ENCODE peak calls at places on chromosomes 3 and 15, in nine cellular contexts. T is stomach, A is HAP-1, O is left ventricle myocardium inferior, I is DND-41, E is body of pancreas, J is testis, S is fibroblast of lung, V is tibial artery. H is an unnamed sample. For H3K36me3 and H3K9me3, the result is how much of the 10 kb centered on the place peaks cover.

GRCh38 chr3:134956395-134956794 is 161.3 kb downstream of the EPHB1 start:
- DNase-seq in T (no peak), A (no peak), O (no peak), I (no peak), E (no peak), J (no peak), S (no peak), V (no peak), H (no peak)

GRCh38 chr15:41585140-41586047 is 26.4 kb downstream of the TYRO3 start:
- DNase-seq in T (peak), A (no peak), O (peak), I (no peak), E (peak), J (peak), S (peak), V (no peak), H (no peak)

GRCh38 chr15:70582143-70582945 is 181.0 kb downstream of the UACA start:
- DNase-seq in T (no peak), A (peak), O (no peak), I (no peak), E (no peak), J (no peak), S (peak), V (no peak), H (no peak)

GRCh38 chr3:39251576-39251975 is 28.3 kb downstream of the CX3CR1 start:
- DNase-seq in T (no peak), A (no peak), O (no peak), I (no peak), E (no peak), J (no peak), S (no peak), V (no peak), H (no peak)

GRCh38 chr15:89378699-89379422 is 44.2 kb upstream of the POLG start:
- DNase-seq in T (no peak), A (no peak), O (no peak), I (no peak), E (no peak), J (peak), S (no peak), V (no peak), H (peak)

GRCh38 chr3:132486086-132486485 is 68.8 kb downstream of the DNAJC13 start:
- DNase-seq in T (no peak), A (no peak), O (no peak), I (no peak), E (no peak), J (no peak), S (no peak), V (no peak), H (no peak)

GRCh38 chr15:64681424-64682024 is 93.9 kb downstream of the RBPMS2 start:
- DNase-seq in T (peak), A (peak), O (no peak), I (peak), E (peak), J (peak), S (peak), V (no peak), H (peak)

GRCh38 chr15:60972301-60972700 is 256.8 kb downstream of the RORA start:
- DNase-seq in T (no peak), A (no peak), O (no peak), I (no peak), E (no peak), J (no peak), S (peak), V (no peak), H (no peak)

GRCh38 chr3:188092648-188093047 is 61.3 kb upstream of the LPP start:
- DNase-seq in T (no peak), A (no peak), O (no peak), I (no peak), E (peak), J (no peak), S (no peak), V (no peak), H (no peak)

GRCh38 chr15:38049876-38050275 is 115.4 kb downstream of the TMCO5A start:
- DNase-seq in T (no peak), A (no peak), O (no peak), I (no peak), E (no peak), J (no peak), S (no peak), V (no peak), H (no peak)

GRCh38 chr3:40842714-40843113 is 318.0 kb downstream of the ZNF621 start:
- DNase-seq in T (no peak), A (no peak), O (no peak), I (no peak), E (no peak), J (no peak), S (no peak), V (no peak), H (no peak)

GRCh38 chr3:136120373-136121348 is 75.5 kb downstream of the MSL2 start:
- DNase-seq in T (no peak), A (no peak), O (no peak), I (no peak), E (no peak), J (no peak), S (peak), V (no peak), H (no peak)

GRCh38 chr15:49331951-49332350 is 91.1 kb upstream of the FGF7 start:
- DNase-seq in T (no peak), A (no peak), O (no peak), I (no peak), E (no peak), J (no peak), S (peak), V (no peak), H (no peak)

GRCh38 chr3:135887220-135887619 is 78.3 kb upstream of the PPP2R3A start:
- DNase-seq in T (no peak), A (no peak), O (no peak), I (no peak), E (no peak), J (no peak), S (peak), V (no peak), H (no peak)

GRCh38 chr15:57320543-57321220 is 55.6 kb upstream of the CGNL1 start:
- DNase-seq in T (no peak), A (no peak), O (no peak), I (no peak), E (peak), J (peak), S (peak), V (peak), H (no peak)

GRCh38 chr15:62241135-62241770 is 76.2 kb upstream of the C2CD4B start:
- DNase-seq in T (peak), A (peak), O (no peak), I (no peak), E (peak), J (peak), S (no peak), V (no peak), H (peak)

GRCh38 chr3:128196645-128197044 is 43.4 kb downstream of the EEFSEC start:
- DNase-seq in T (no peak), A (no peak), O (no peak), I (no peak), E (no peak), J (no peak), S (no peak), V (no peak), H (no peak)

GRCh38 chr3:29346828-29347227 is 66.0 kb downstream of the RBMS3 start:
- DNase-seq in T (no peak), A (no peak), O (no peak), I (no peak), E (no peak), J (no peak), S (peak), V (no peak), H (no peak)

GRCh38 chr3:69410301-69410700 is 24.4 kb upstream of the FRMD4B start:
- DNase-seq in T (peak), A (peak), O (peak), I (peak), E (peak), J (peak), S (peak), V (peak), H (peak)

GRCh38 chr15:96359371-96359771 is 28.9 kb downstream of the NR2F2 start:
- DNase-seq in T (no peak), A (no peak), O (no peak), I (no peak), E (no peak), J (no peak), S (no peak), V (no peak), H (no peak)

GRCh38 chr3:40790741-40791140 is 266.0 kb downstream of the ZNF621 start:
- DNase-seq in T (no peak), A (no peak), O (no peak), I (no peak), E (no peak), J (no peak), S (no peak), V (no peak), H (no peak)

GRCh38 chr15:74175271-74176191 is 2.0 kb downstream of the ISLR start:
- DNase-seq in T (no peak), A (no peak), O (no peak), I (no peak), E (no peak), J (no peak), S (no peak), V (peak), H (no peak)

GRCh38 chr3:169769287-169770181 is at the start of gene ACTRT3:
- DNase-seq in T (peak), A (peak), O (peak), I (peak), E (peak), J (peak), S (peak), V (peak), H (no peak)

GRCh38 chr3:141345951-141346817 is 22.1 kb upstream of the ZBTB38 start:
- DNase-seq in T (no peak), A (no peak), O (no peak), I (no peak), E (no peak), J (no peak), S (no peak), V (no peak), H (peak)

GRCh38 chr3:122558605-122559004 is 5.5 kb downstream of the PARP9 start:
- DNase-seq in T (no peak), A (no peak), O (no peak), I (no peak), E (no peak), J (no peak), S (no peak), V (no peak), H (no peak)

GRCh38 chr3:142029052-142029642 is 120.2 kb downstream of the TFDP2 start:
- DNase-seq in T (no peak), A (no peak), O (no peak), I (no peak), E (no peak), J (no peak), S (no peak), V (no peak), H (no peak)

GRCh38 chr15:89457086-89457485 is 39.3 kb downstream of the RHCG start:
- DNase-seq in T (no peak), A (no peak), O (no peak), I (peak), E (peak), J (peak), S (peak), V (no peak), H (no peak)

GRCh38 chr15:89034305-89034704 is 54.0 kb upstream of the ABHD2 start:
- DNase-seq in T (no peak), A (peak), O (no peak), I (no peak), E (no peak), J (no peak), S (peak), V (no peak), H (no peak)

GRCh38 chr3:11624161-11624560 is 19.6 kb downstream of the VGLL4 start:
- DNase-seq in T (no peak), A (no peak), O (no peak), I (no peak), E (no peak), J (no peak), S (no peak), V (no peak), H (no peak)

GRCh38 chr3:195914648-195915473 is 6.5 kb upstream of the TNK2 start:
- DNase-seq in T (peak), A (peak), O (peak), I (peak), E (peak), J (peak), S (peak), V (peak), H (peak)

GRCh38 chr15:31091531-31091930 is 10.0 kb downstream of the TRPM1 start:
- DNase-seq in T (no peak), A (no peak), O (no peak), I (no peak), E (no peak), J (no peak), S (peak), V (no peak), H (no peak)

GRCh38 chr3:149638401-149639092 is 19.3 kb downstream of the WWTR1 start:
- DNase-seq in T (no peak), A (peak), O (no peak), I (no peak), E (peak), J (peak), S (peak), V (no peak), H (no peak)

GRCh38 chr3:152258448-152259302 is 10.1 kb upstream of the MBNL1 start:
- DNase-seq in T (peak), A (no peak), O (peak), I (no peak), E (peak), J (peak), S (peak), V (peak), H (no peak)

DNA sequence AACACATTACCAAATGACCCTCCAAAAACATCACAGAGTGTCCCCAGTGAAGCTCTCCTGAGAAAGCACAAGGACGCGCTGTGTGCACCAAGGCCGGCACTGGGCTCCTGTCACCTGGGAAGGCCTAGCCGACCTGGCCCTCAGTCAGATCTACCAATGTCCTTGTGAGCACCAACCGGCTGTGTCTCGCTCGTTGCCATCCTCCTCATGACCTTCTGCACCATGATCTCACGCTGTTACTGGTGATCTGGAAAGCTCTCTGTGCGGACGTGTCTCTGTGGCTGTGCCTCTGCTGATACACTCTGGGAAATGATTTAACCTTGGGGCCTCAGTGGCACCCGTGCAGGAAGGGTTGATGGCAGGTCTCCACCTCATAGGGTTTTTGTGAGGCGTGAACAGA is 24.2 kb downstream of the ZXDC start:
- DNase-seq in T (peak), A (no peak), O (no peak), I (no peak), E (no peak), J (peak), S (no peak), V (no peak), H (no peak)
- H3K36me3 ChIP-seq in T (under half), A (under half), O (half or more), I (half or more), E (under half), J (under half), S (under half), V (half or more), H (half or more)

GRCh38 chr3:9147215-9147895 is 102.1 kb downstream of the SRGAP3 start:
- DNase-seq in T (no peak), A (no peak), O (no peak), I (no peak), E (no peak), J (no peak), S (peak), V (no peak), H (no peak)

GRCh38 chr3:9147896-9148267 is 101.6 kb downstream of the SRGAP3 start:
- DNase-seq in T (no peak), A (no peak), O (no peak), I (no peak), E (no peak), J (no peak), S (no peak), V (no peak), H (no peak)

GRCh38 chr3:9151240-9151639 is 98.2 kb downstream of the SRGAP3 start:
- DNase-seq in T (no peak), A (no peak), O (no peak), I (no peak), E (no peak), J (no peak), S (no peak), V (no peak), H (no peak)

GRCh38 chr3:9146367-9147071 is 102.9 kb downstream of the SRGAP3 start:
- DNase-seq in T (no peak), A (no peak), O (no peak), I (peak), E (no peak), J (no peak), S (no peak), V (no peak), H (no peak)

DNA sequence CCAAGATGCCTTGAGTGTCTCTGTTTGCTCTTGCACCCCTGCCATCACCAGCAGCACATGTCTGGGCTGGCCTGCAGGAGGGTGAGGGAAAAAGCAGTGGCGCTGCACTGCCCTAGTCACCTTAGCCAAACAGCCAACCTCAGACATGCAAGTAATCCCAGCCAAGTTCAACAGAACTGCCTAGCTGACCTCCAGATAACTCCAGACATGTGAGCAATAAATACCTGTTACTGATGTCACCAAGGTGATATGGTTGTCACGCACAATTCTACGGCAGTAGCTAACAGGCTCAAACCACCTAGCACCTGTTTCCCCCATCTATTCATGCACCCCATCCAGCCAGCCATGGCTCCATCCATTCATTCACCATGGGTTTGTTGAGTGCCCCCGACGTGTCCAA is 99.9 kb downstream of the SRGAP3 start:
- DNase-seq in T (peak), A (no peak), O (no peak), I (no peak), E (peak), J (no peak), S (no peak), V (no peak), H (no peak)
- H3K9me3 ChIP-seq in T (under half), A (under half), O (under half), I (under half), E (under half), J (under half), S (under half), V (under half), H (under half)

GRCh38 chr15:79322945-79323344 is 12.0 kb downstream of the TMED3 start:
- DNase-seq in T (no peak), A (no peak), O (no peak), I (no peak), E (no peak), J (no peak), S (no peak), V (no peak), H (no peak)

GRCh38 chr15:79316864-79317263 is 6.0 kb downstream of the TMED3 start:
- DNase-seq in T (no peak), A (no peak), O (no peak), I (no peak), E (no peak), J (no peak), S (no peak), V (no peak), H (no peak)

GRCh38 chr15:79321876-79322275 is 11.0 kb downstream of the TMED3 start:
- DNase-seq in T (no peak), A (no peak), O (no peak), I (no peak), E (no peak), J (no peak), S (no peak), V (no peak), H (no peak)

DNA sequence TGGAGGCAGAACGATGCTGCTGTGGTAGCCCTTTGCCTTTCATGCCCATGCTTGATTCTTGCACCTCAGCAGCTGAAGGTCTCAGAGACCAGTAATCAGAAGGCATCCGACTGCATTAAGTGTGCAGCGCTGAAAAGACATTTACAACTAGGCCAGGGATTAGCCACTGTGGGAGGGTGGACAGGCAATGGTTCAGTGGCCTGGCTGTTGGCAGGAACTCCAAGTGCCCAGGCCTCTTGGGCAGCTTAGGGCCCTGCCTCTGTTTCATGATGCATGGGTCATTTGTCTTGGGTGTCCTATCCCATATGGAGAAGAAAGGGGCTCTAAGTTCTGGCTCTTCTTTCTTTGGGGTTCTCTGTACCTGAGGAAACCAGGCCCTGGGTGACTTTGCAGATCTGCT is 11.4 kb downstream of the TMED3 start:
- DNase-seq in T (no peak), A (no peak), O (no peak), I (no peak), E (no peak), J (no peak), S (no peak), V (no peak), H (no peak)
- H3K36me3 ChIP-seq in T (under half), A (half or more), O (under half), I (half or more), E (under half), J (under half), S (under half), V (under half), H (under half)

DNA sequence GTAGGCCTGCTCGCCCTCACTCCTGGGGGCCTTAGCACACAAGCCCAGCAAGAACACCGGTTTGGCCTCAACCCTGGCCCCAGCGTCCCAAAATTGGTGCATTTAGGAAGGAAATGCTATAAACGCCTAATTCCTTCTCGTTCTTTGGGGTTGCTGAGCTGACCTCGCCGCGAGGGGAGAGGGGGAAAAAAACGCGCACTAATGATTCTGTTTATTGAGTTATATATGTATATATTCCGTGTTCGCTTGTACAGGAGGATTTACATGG is 3.9 kb downstream of the FEZF2 start:
- DNase-seq in T (no peak), A (no peak), O (no peak), I (no peak), E (no peak), J (no peak), S (no peak), V (no peak), H (no peak)
- H3K9me3 ChIP-seq in T (under half), A (under half), O (under half), I (under half), E (under half), J (under half), S (under half), V (under half), H (under half)

GRCh38 chr15:66008920-66009572 is 139.8 kb downstream of the RAB11A start:
- DNase-seq in T (no peak), A (no peak), O (no peak), I (no peak), E (no peak), J (no peak), S (no peak), V (no peak), H (no peak)

GRCh38 chr15:66004618-66005262 is 135.4 kb downstream of the RAB11A start:
- DNase-seq in T (no peak), A (peak), O (no peak), I (peak), E (peak), J (peak), S (peak), V (no peak), H (no peak)

GRCh38 chr15:66007663-66008262 is 138.5 kb downstream of the RAB11A start:
- DNase-seq in T (no peak), A (no peak), O (no peak), I (peak), E (no peak), J (no peak), S (no peak), V (no peak), H (no peak)

GRCh38 chr15:66001042-66001441 is 131.8 kb downstream of the RAB11A start:
- DNase-seq in T (no peak), A (no peak), O (no peak), I (no peak), E (no peak), J (no peak), S (no peak), V (no peak), H (no peak)

DNA sequence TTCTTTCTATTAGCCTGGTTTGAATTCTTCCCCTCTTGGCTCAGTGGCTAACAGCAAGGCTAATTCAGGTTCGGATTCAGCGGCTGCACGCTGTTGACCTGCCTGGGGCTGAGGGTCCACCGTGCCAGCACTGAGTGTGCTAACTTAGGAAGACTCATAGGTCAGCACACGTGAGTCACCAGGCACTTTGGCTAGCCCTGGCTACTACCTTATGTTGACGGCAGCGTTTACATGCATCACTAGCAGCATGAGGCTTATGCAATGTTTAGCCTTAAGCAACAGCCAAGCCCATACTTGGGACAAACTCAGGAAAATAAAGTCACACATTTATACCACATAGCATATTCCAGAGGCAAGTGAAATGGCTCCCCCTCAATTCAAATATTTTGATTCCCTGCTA is 137.7 kb downstream of the RAB11A start:
- DNase-seq in T (no peak), A (no peak), O (no peak), I (no peak), E (no peak), J (no peak), S (peak), V (no peak), H (no peak)
- H3K36me3 ChIP-seq in T (under half), A (under half), O (under half), I (under half), E (under half), J (under half), S (under half), V (under half), H (under half)

H was measured in WERI-Rb-1.